ENCODE peak calls at places on chromosomes 4 and X, in four cellular contexts. D, M, A and O are unnamed samples.

GRCh38 chr4:158170691-158171455 is 2.0 kb downstream of the GASK1B start:
- DNase-seq in D (no peak), M (no peak), A (peak), O (peak)

GRCh38 chr4:165692082-165692481 is 181.0 kb upstream of the TLL1 start:
- DNase-seq in D (no peak), M (no peak), A (no peak), O (no peak)

GRCh38 chrX:2552621-2553297 is 52.0 kb upstream of the DHRSX start:
- DNase-seq in D (peak), M (no peak), A (no peak), O (no peak)

GRCh38 chr4:15402146-15402545 is 25.7 kb upstream of the C1QTNF7 start:
- DNase-seq in D (no peak), M (no peak), A (no peak), O (no peak)

GRCh38 chrX:41184312-41184711 is 99.1 kb downstream of the USP9X start:
- DNase-seq in D (no peak), M (no peak), A (no peak), O (no peak)

GRCh38 chr4:19021617-19022016 is 1000.1 kb upstream of the LCORL start:
- DNase-seq in D (no peak), M (no peak), A (no peak), O (no peak)

GRCh38 chr4:115770046-115770543 is 656.7 kb upstream of the NDST4 start:
- DNase-seq in D (no peak), M (no peak), A (no peak), O (no peak)

GRCh38 chr4:109721033-109721432 is 8.8 kb downstream of the PLA2G12A start:
- DNase-seq in D (no peak), M (no peak), A (no peak), O (no peak)

GRCh38 chr4:184344435-184344834 is 126.8 kb upstream of the ENPP6 start:
- DNase-seq in D (no peak), M (no peak), A (no peak), O (no peak)

GRCh38 chrX:151970661-151971060 is 3.8 kb downstream of the GABRE start:
- DNase-seq in D (peak), M (no peak), A (peak), O (no peak)

GRCh38 chr4:51870441-51871188 is 27.7 kb downstream of the DCUN1D4 start:
- DNase-seq in D (no peak), M (no peak), A (no peak), O (no peak)

GRCh38 chr4:159520074-159520473 is 417.2 kb downstream of the RAPGEF2 start:
- DNase-seq in D (no peak), M (no peak), A (no peak), O (no peak)

GRCh38 chrX:155778844-155779553 is 102.1 kb upstream of the VAMP7 start:
- DNase-seq in D (no peak), M (no peak), A (no peak), O (no peak)

GRCh38 chrX:10387011-10387410 is 230.2 kb downstream of the CLCN4 start:
- DNase-seq in D (no peak), M (no peak), A (no peak), O (no peak)

GRCh38 chrX:120419465-120419864 is 49.6 kb downstream of the LAMP2 start:
- DNase-seq in D (no peak), M (no peak), A (no peak), O (no peak)

GRCh38 chr4:170674176-170674575 is 584.4 kb upstream of the AADAT start:
- DNase-seq in D (no peak), M (no peak), A (no peak), O (no peak)

GRCh38 chr4:17698116-17698515 is 83.3 kb downstream of the FAM184B start:
- DNase-seq in D (no peak), M (no peak), A (no peak), O (no peak)

GRCh38 chr4:182418054-182418734 is 175.0 kb downstream of the TENM3 start:
- DNase-seq in D (no peak), M (no peak), A (no peak), O (peak)

GRCh38 chrX:72016881-72017783 is 106.5 kb downstream of the NHSL2 start:
- DNase-seq in D (no peak), M (no peak), A (peak), O (no peak)

GRCh38 chrX:115949900-115950822 is 220.4 kb upstream of the AGTR2 start:
- DNase-seq in D (no peak), M (no peak), A (no peak), O (no peak)

GRCh38 chrX:123833387-123833786 is 26.5 kb upstream of the XIAP start:
- DNase-seq in D (no peak), M (peak), A (peak), O (peak)

GRCh38 chr4:82462415-82462831 is 32.0 kb downstream of the ENOPH1 start:
- DNase-seq in D (peak), M (peak), A (peak), O (peak)

GRCh38 chr4:56619160-56619559 is 61.9 kb downstream of the HOPX start:
- DNase-seq in D (no peak), M (no peak), A (no peak), O (no peak)

GRCh38 chr4:152307669-152308068 is 228.2 kb downstream of the FBXW7 start:
- DNase-seq in D (no peak), M (no peak), A (no peak), O (no peak)
- TF ChIP-seq CTCF in D (no peak), M (no peak), A (no peak), O (no peak)

GRCh38 chrX:47723689-47724088 is 64.7 kb upstream of the UXT start:
- DNase-seq in D (no peak), M (no peak), A (no peak), O (no peak)
- TF ChIP-seq CTCF in D (no peak), M (no peak), A (no peak), O (no peak)

GRCh38 chr4:126582737-126583136 is 1050.0 kb upstream of the INTU start:
- DNase-seq in D (no peak), M (no peak), A (no peak), O (no peak)

DNA sequence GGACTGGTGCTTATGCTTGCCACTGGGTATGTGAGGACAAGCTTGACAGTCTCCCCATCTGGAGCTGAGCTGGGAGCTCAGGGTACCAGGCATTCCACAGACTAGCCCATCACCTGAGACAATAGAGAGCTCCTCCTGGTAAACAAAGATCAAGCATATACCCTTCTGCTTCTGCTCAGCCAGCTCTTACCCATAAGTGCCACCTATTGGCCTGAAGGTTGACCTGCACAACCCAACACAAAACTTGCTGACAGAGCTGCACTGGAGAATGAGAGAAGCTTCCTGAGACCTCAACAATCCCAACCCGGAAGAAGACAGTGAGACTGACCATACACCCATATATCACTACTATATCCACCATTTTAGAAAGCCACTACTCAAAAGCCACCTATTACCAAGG is 1049.2 kb upstream of the INTU start:
- DNase-seq in D (no peak), M (no peak), A (no peak), O (no peak)
- TF ChIP-seq CTCF in D (peak), M (no peak), A (no peak), O (no peak)

GRCh38 chr4:143771269-143771668 is 70.8 kb upstream of the FREM3 start:
- DNase-seq in D (no peak), M (no peak), A (no peak), O (no peak)

GRCh38 chr4:143773998-143774898 is 73.8 kb upstream of the FREM3 start:
- DNase-seq in D (no peak), M (peak), A (peak), O (peak)
- TF ChIP-seq CTCF in D (peak), M (peak), A (peak), O (peak)

GRCh38 chr4:137070614-137071013 is 461.7 kb downstream of the PCDH18 start:
- DNase-seq in D (no peak), M (no peak), A (no peak), O (no peak)

GRCh38 chr4:137065306-137065705 is 467.0 kb downstream of the PCDH18 start:
- DNase-seq in D (no peak), M (no peak), A (no peak), O (no peak)

GRCh38 chr4:137063961-137064360 is 468.3 kb downstream of the PCDH18 start:
- DNase-seq in D (no peak), M (no peak), A (no peak), O (no peak)

GRCh38 chr4:137069473-137069872 is 462.8 kb downstream of the PCDH18 start:
- DNase-seq in D (no peak), M (no peak), A (no peak), O (no peak)
- TF ChIP-seq CTCF in D (peak), M (no peak), A (no peak), O (no peak)

DNA sequence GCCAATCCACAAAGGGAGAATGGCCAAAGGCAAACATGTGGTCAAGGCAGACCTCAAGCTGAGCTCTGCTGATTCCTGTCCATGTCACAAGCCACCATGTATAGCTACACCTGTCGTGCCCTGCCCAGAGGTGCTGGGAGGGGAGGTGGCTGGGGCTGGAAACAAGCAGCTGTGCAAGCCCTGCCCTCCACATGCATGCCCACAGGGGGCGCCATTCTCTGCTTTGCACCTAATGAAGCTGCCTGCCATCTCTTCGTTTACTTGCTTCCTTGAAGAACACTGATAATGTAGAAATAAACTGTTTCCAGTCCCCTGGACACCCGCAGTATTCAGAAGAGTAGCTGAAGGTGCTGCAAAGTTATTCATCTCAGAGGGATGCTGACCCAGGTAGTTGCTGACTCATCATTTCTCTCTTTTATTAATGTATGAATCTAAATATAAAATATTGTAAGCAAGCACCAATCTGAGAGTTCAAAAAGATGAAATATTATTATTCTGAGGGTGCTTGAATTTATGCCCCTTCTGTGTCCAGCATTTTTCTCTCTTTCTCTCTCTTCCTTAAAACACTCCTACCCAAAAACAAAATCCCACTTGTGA is 278.6 kb downstream of the ADGRA3 start:
- DNase-seq in D (no peak), M (no peak), A (peak), O (no peak)
- TF ChIP-seq CTCF in D (peak), M (no peak), A (peak), O (no peak)